ENCODE peak calls at places on chromosomes 3 and 15, in nine cellular contexts. D is kidney; K is coronary artery; A is activated B cell treated with CpG ODN at 0.5 μM for 24 hours; S is GM10248; C is CD8-positive, alpha-beta T cell; L is psoas muscle; N is fibroblast of pulmonary artery; R is sigmoid colon. B is an unnamed sample.

GRCh38 chr15:45307230-45307924 is 55.3 kb downstream of the SLC28A2 start:
- DNase-seq in D (no peak), K (no peak), N (peak; percentile 67), L (no peak), R (no peak), C (no peak), S (peak; percentile 45), A (no peak), B (no peak)

GRCh38 chr3:116614795-116615362 is 94.7 kb upstream of the TUSC7 start:
- DNase-seq in N (peak; percentile 0), R (no peak), K (no peak), C (no peak), D (no peak), S (peak; percentile 6), A (no peak), L (no peak), B (no peak)

GRCh38 chr15:81098884-81099601 is 35.0 kb upstream of the CFAP161 start:
- DNase-seq in C (no peak), S (no peak), D (peak; percentile 73), R (peak; percentile 68), L (peak; percentile 51), A (no peak), N (peak; percentile 76), K (no peak), B (no peak)

GRCh38 chr15:64521201-64521600 is 60.8 kb downstream of the ZNF609 start:
- DNase-seq in K (no peak), D (no peak), S (no peak), C (no peak), L (no peak), A (no peak), N (peak; percentile 39), R (no peak), B (no peak)

GRCh38 chr3:23086831-23087230 is 116.3 kb upstream of the UBE2E2 start:
- DNase-seq in C (no peak), N (no peak), D (no peak), R (no peak), K (no peak), L (no peak), S (no peak), A (no peak), B (no peak)

GRCh38 chr15:95557226-95558046 is 773.1 kb upstream of the NR2F2 start:
- DNase-seq in K (no peak), S (no peak), R (no peak), C (no peak), A (no peak), L (no peak), D (peak; percentile 61), N (peak; percentile 96), B (no peak)

GRCh38 chr3:133295199-133295901 is 104.5 kb upstream of the BFSP2 start:
- DNase-seq in D (no peak), A (no peak), L (no peak), C (no peak), K (no peak), R (no peak), N (peak; percentile 28), S (peak; percentile 14), B (no peak)

GRCh38 chr3:159964166-159964973 is 24.3 kb upstream of the IL12A start:
- DNase-seq in A (no peak), S (peak; percentile 73), L (no peak), D (no peak), N (peak; percentile 64), K (no peak), C (no peak), R (no peak), B (no peak)

GRCh38 chr15:31271224-31271635 is 55.4 kb upstream of the KLF13 start:
- DNase-seq in N (no peak), R (peak; percentile 48), C (no peak), D (no peak), L (peak; percentile 28), S (no peak), A (no peak), K (peak; percentile 59), B (peak; percentile 4)

GRCh38 chr3:111901617-111902016 is 42.6 kb downstream of the PHLDB2 start:
- DNase-seq in D (no peak), L (no peak), C (no peak), A (no peak), R (no peak), S (no peak), N (no peak), K (no peak), B (no peak)

GRCh38 chr3:149816986-149817385 is 4.0 kb downstream of the RNF13 start:
- DNase-seq in L (no peak), R (no peak), D (no peak), A (no peak), K (no peak), S (peak; percentile 13), C (no peak), N (peak; percentile 88), B (no peak)

DNA sequence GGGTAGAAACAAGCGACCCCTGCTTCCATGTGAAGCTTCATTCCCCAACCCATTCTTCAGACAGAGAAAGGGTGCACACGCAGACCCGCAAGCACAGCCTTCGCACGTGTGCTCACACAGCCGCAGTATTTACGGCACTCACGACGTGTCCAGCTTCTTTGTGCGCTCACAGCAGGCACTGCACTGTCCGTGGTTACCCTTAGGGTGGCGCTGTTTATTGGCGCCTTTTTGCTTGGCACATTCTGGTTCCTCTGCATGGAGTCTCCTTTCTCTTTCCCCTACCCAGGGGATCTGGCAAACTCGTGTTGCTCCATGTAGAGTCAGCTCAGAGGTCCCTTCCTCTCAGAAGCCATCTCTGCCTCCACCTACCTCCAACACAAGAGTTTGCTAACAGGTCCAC is 115.1 kb downstream of the SLCO3A1 start:
- DNase-seq in L (no peak), C (no peak), S (no peak), K (no peak), A (no peak), R (no peak), D (no peak), N (no peak), B (no peak)
- TF ChIP-seq CTCF in L (no peak), C (no peak), S (no peak), K (no peak), A (no peak), R (no peak), D (no peak), N (no peak), B (no peak)

GRCh38 chr3:41115069-41115468 is 84.2 kb upstream of the CTNNB1 start:
- DNase-seq in D (no peak), L (no peak), R (no peak), A (no peak), N (no peak), K (no peak), S (no peak), C (no peak), B (no peak)

GRCh38 chr3:41120461-41120860 is 78.8 kb upstream of the CTNNB1 start:
- DNase-seq in R (no peak), A (no peak), K (peak; percentile 40), N (no peak), L (no peak), S (no peak), C (no peak), D (no peak), B (no peak)

GRCh38 chr3:41118461-41119385 is 80.6 kb upstream of the CTNNB1 start:
- DNase-seq in K (peak; percentile 58), C (no peak), D (no peak), R (no peak), S (no peak), A (no peak), N (no peak), L (no peak), B (peak; percentile 54)

GRCh38 chr3:41116851-41117250 is 82.5 kb upstream of the CTNNB1 start:
- DNase-seq in K (no peak), N (no peak), R (no peak), D (no peak), S (no peak), A (no peak), L (no peak), C (no peak), B (no peak)

GRCh38 chr3:41117398-41117870 is 81.9 kb upstream of the CTNNB1 start:
- DNase-seq in D (peak; percentile 96), R (peak; percentile 90), A (peak; percentile 24), C (peak; percentile 75), K (peak; percentile 77), L (peak; percentile 89), N (peak; percentile 73), S (peak; percentile 67), B (peak; percentile 78)
- TF ChIP-seq CTCF in D (no peak), R (no peak), A (no peak), C (no peak), K (no peak), L (no peak), N (no peak), S (no peak), B (no peak)

GRCh38 chr15:67254238-67255175 is at the start of the genes AAGAB and IQCH:
- DNase-seq in K (peak; percentile 98), A (peak; percentile 100), N (peak; percentile 98), L (peak; percentile 99), R (peak; percentile 98), S (peak; percentile 99), D (peak; percentile 99), C (peak; percentile 98), B (peak; percentile 97)
- TF ChIP-seq CTCF in K (no peak), A (no peak), N (no peak), L (no peak), R (no peak), S (no peak), D (peak; percentile 7), C (no peak), B (no peak)

DNA sequence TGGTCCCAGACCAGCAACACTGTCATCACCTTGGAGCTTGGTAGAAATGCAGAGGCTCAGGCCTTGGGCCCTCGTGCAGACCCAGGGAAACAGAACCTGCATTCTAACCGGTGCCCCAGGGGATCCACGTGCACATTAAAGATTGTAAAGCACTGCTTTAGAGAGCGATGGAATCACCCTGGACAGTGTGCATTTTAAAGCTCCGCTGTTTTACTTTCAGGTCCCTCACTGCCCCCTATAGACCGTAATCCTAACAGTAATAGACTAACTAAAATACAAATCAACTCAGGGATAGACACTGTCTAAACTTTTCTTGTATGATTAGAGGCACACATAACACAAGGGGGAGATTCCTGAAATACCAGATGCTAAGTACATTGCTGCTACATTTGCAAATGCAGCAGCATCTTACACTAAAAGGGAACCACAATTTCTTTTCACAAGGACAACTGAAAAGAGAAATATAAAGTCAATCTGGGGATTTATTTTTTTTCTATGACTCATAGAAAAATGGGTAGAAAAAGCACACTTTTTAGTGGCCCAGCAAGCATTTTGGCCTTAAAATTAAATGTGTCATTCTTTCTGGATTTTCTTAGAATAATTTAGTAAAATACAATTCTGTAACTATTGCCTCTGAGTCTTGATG is 10.5 kb upstream of the SH3GL3 start:
- DNase-seq in N (peak; percentile 75), D (no peak), S (no peak), L (no peak), R (no peak), A (no peak), C (no peak), K (no peak), B (no peak)
- TF ChIP-seq CTCF in N (peak; percentile 73), D (peak; percentile 6), S (no peak), L (no peak), R (peak; percentile 24), A (no peak), C (no peak), K (no peak), B (no peak)

GRCh38 chr3:107184375-107184774 is 192.9 kb upstream of the CCDC54 start:
- DNase-seq in K (no peak), C (no peak), R (no peak), N (no peak), A (no peak), L (no peak), S (no peak), D (no peak), B (no peak)
- TF ChIP-seq CTCF in K (no peak), C (no peak), R (no peak), N (no peak), A (no peak), L (no peak), S (no peak), D (no peak), B (no peak)

GRCh38 chr3:181549266-181549665 is 162.5 kb upstream of the SOX2 start:
- DNase-seq in S (no peak), D (no peak), R (no peak), N (no peak), A (no peak), C (no peak), K (no peak), L (no peak), B (no peak)
- TF ChIP-seq CTCF in S (no peak), D (no peak), R (no peak), N (no peak), A (no peak), C (no peak), K (no peak), L (no peak), B (no peak)

B was measured in natural killer cell.